ENCODE peak calls at places on chromosomes 7 and 10, in ten cellular contexts. R, O, P, N, K, U, A, Q, W and T are unnamed samples.

GRCh38 chr10:77837248-77837924 is 89.2 kb downstream of the DLG5 start:
- DNase-seq in R (no peak), O (peak), P (peak), N (no peak), K (peak), U (peak), A (no peak), Q (no peak), W (peak), T (peak)

GRCh38 chr7:28858206-28858605 is 99.9 kb downstream of the TRIL start:
- DNase-seq in R (no peak), O (no peak), P (no peak), N (no peak), K (peak), U (peak), A (no peak), Q (no peak), W (no peak), T (no peak)

GRCh38 chr10:112143420-112143819 is 40.1 kb downstream of the GPAM start:
- DNase-seq in R (no peak), O (no peak), P (no peak), N (no peak), K (no peak), U (no peak), A (no peak), Q (no peak), W (no peak), T (no peak)

GRCh38 chr7:105853931-105854419 is 22.4 kb downstream of the ATXN7L1 start:
- DNase-seq in R (no peak), O (no peak), P (peak), N (no peak), K (no peak), U (peak), A (no peak), Q (no peak), W (no peak), T (no peak)

GRCh38 chr10:63798599-63799498 is 277.6 kb downstream of the REEP3 start:
- DNase-seq in R (peak), O (peak), P (no peak), N (peak), K (peak), U (peak), A (peak), Q (peak), W (no peak), T (no peak)

GRCh38 chr7:27101188-27101905 is 1.1 kb downstream of the HOXA2 start:
- DNase-seq in R (no peak), O (no peak), P (no peak), N (no peak), K (peak), U (no peak), A (no peak), Q (no peak), W (no peak), T (no peak)

GRCh38 chr10:85548038-85548437 is 818.6 kb downstream of the GRID1 start:
- DNase-seq in R (no peak), O (no peak), P (no peak), N (no peak), K (peak), U (peak), A (no peak), Q (no peak), W (peak), T (peak)

GRCh38 chr7:51160411-51160810 is 156.2 kb downstream of the COBL start:
- DNase-seq in R (no peak), O (no peak), P (no peak), N (no peak), K (no peak), U (no peak), A (no peak), Q (no peak), W (no peak), T (no peak)

GRCh38 chr10:121438320-121438719 is 159.9 kb downstream of the FGFR2 start:
- DNase-seq in R (no peak), O (no peak), P (no peak), N (no peak), K (no peak), U (no peak), A (no peak), Q (peak), W (no peak), T (no peak)

GRCh38 chr10:123377883-123378282 is 223.7 kb downstream of the BUB3 start:
- DNase-seq in R (no peak), O (no peak), P (no peak), N (no peak), K (peak), U (no peak), A (no peak), Q (no peak), W (no peak), T (no peak)

GRCh38 chr7:4650471-4651047 is 31.5 kb upstream of the FOXK1 start:
- DNase-seq in R (peak), O (no peak), P (peak), N (no peak), K (no peak), U (peak), A (no peak), Q (no peak), W (no peak), T (no peak)

GRCh38 chr7:15687645-15688025 is 1.2 kb upstream of the MEOX2 start:
- DNase-seq in R (peak), O (no peak), P (peak), N (no peak), K (no peak), U (no peak), A (peak), Q (peak), W (no peak), T (no peak)
- TF ChIP-seq CTCF in R (no peak), O (no peak), P (no peak), N (no peak), K (no peak), U (no peak), A (no peak), Q (no peak), W (no peak), T (no peak)

DNA sequence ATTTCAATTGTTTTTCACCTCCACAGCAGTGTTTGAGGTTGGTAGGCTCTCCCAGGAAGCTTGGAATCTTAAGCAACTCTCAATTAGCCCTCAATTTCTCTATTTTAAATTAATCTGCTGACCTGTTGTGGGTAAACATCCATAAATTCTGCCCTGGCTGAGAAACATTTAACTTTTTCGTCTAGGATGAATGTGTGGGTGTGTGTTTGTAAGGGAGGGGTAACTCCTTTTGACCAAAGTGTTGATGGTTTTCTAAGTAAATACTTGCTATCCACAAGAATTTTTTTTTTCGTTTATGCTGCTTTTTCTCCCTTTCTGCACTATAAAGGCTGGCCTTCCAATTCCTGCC is 973 bp downstream of the PPP3CB start:
- DNase-seq in R (no peak), O (no peak), P (no peak), N (no peak), K (no peak), U (peak), A (no peak), Q (no peak), W (no peak), T (no peak)
- TF ChIP-seq CTCF in R (no peak), O (no peak), P (no peak), N (no peak), K (no peak), U (no peak), A (no peak), Q (no peak), W (no peak), T (no peak)

GRCh38 chr10:91409069-91409868 is 875 bp upstream of the HECTD2 start:
- DNase-seq in R (peak), O (peak), P (peak), N (peak), K (peak), U (peak), A (peak), Q (peak), W (peak), T (peak)
- TF ChIP-seq CTCF in R (no peak), O (no peak), P (no peak), N (no peak), K (no peak), U (no peak), A (no peak), Q (peak), W (no peak), T (no peak)

DNA sequence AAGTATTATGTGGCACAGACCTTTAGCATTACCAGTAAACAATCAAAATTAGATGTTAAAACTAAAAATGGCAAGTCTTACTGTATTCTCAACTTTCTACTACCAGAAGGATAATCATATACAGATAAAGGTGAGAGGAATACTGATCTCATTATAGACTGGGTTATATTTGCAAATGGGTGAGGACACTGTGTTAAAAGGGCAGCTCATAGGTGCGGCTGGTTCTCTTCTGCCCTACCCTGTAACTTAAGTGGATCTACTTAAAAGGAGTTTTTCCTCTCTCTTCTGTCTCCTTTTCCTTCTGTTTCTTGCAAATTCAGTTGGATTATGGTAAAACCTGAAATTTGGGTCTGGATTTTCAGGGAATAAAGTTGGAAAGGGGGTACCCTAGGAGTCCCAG is 33.0 kb downstream of the WASL start:
- DNase-seq in R (no peak), O (no peak), P (no peak), N (no peak), K (no peak), U (no peak), A (no peak), Q (no peak), W (no peak), T (no peak)
- TF ChIP-seq CTCF in R (no peak), O (no peak), P (no peak), N (no peak), K (no peak), U (no peak), A (no peak), Q (no peak), W (no peak), T (no peak)